ENCODE peak calls at places on chromosomes 13 and 19, in seven cellular contexts. N, T, L, E, O, Q and I are unnamed samples.
A peak's percentile ranks its signal among the peaks of the same experiment; 100 is the strongest.

GRCh38 chr13:95463516-95463915 is 89.0 kb upstream of the CLDN10 start:
- DNase-seq in Q (no peak), E (no peak), T (no peak), N (no peak), L (no peak), O (no peak), I (no peak)

GRCh38 chr13:113457510-113457909 is 4.2 kb upstream of the ADPRHL1 start:
- DNase-seq in O (no peak), T (no peak), Q (no peak), E (no peak), L (no peak), N (no peak), I (no peak)

GRCh38 chr13:71260246-71260645 is 606.8 kb downstream of the DACH1 start:
- DNase-seq in Q (no peak), T (no peak), E (no peak), N (no peak), L (no peak), O (no peak), I (no peak)

GRCh38 chr19:8065489-8066261 is 13.1 kb downstream of the CCL25 start:
- DNase-seq in N (no peak), O (no peak), T (no peak), Q (no peak), L (no peak), E (no peak), I (no peak)

GRCh38 chr13:110965038-110965754 is 50.3 kb upstream of the ANKRD10 start:
- DNase-seq in N (no peak), L (no peak), E (peak; percentile 83), Q (no peak), T (peak; percentile 22), O (no peak), I (no peak)

GRCh38 chr19:10230904-10231623 is at the start of gene S1PR2:
- DNase-seq in O (peak; percentile 66), L (peak; percentile 59), N (peak; percentile 86), Q (peak; percentile 89), T (peak; percentile 71), E (peak; percentile 60), I (peak; percentile 16)

GRCh38 chr19:3515891-3516422 is 9.8 kb downstream of the FZR1 start:
- DNase-seq in Q (no peak), E (peak; percentile 60), T (no peak), L (no peak), N (no peak), O (no peak), I (no peak)

GRCh38 chr13:75365724-75366173 is 116.2 kb downstream of the TBC1D4 start:
- DNase-seq in Q (peak; percentile 35), O (no peak), E (peak; percentile 96), N (no peak), T (no peak), L (no peak), I (no peak)

GRCh38 chr19:40283414-40284250 is 1.5 kb downstream of the AKT2 start:
- DNase-seq in L (no peak), E (no peak), Q (no peak), O (no peak), T (peak; percentile 64), N (no peak), I (no peak)

GRCh38 chr19:40280608-40281221 is 4.4 kb downstream of the AKT2 start:
- DNase-seq in E (no peak), Q (peak; percentile 57), L (no peak), T (no peak), N (no peak), O (no peak), I (no peak)

GRCh38 chr19:40281381-40282208 is 3.5 kb downstream of the AKT2 start:
- DNase-seq in N (no peak), O (no peak), Q (no peak), E (no peak), L (no peak), T (no peak), I (no peak)

GRCh38 chr19:40282920-40283319 is 2.2 kb downstream of the AKT2 start:
- DNase-seq in E (peak; percentile 23), O (no peak), N (no peak), T (no peak), L (no peak), Q (no peak), I (no peak)

DNA sequence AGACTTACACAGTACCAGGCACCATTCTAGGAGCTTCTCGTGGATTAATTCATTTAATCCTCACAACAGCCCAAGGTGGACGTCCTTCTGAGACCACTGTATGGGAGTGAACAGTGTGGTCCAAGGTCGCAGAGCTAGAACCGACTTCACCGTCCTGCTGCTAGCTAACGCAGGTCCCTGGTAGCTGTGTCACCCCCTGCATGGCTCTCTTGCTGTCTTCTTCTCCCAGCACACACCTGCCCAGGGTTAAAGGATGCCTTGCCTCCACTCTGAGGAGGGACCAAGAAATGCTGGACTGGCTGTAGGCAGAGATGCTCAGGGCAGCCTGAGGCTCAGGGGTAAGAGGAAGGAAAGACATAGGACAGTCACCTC is 3.0 kb downstream of the AKT2 start:
- DNase-seq in O (no peak), E (no peak), L (no peak), N (no peak), T (no peak), Q (no peak), I (no peak)
- H3K27ac ChIP-seq in O (no peak overlapping the region), E (no peak overlapping the region), L (no peak overlapping the region), N (peak overlapping the region; percentile 86), T (no peak overlapping the region), Q (no peak overlapping the region), I (no peak overlapping the region)

GRCh38 chr19:29672319-29672932 is 7.2 kb downstream of the PLEKHF1 start:
- DNase-seq in N (no peak), T (no peak), Q (no peak), L (no peak), E (no peak), O (no peak), I (no peak)

GRCh38 chr19:29668746-29669609 is 3.7 kb downstream of the PLEKHF1 start:
- DNase-seq in E (no peak), N (no peak), L (no peak), T (no peak), Q (no peak), O (no peak), I (no peak)

GRCh38 chr19:29667941-29668340 is 2.7 kb downstream of the PLEKHF1 start:
- DNase-seq in L (peak; percentile 58), E (no peak), O (peak; percentile 40), Q (no peak), T (no peak), N (no peak), I (no peak)

GRCh38 chr19:29671393-29672076 is 6.3 kb downstream of the PLEKHF1 start:
- DNase-seq in T (no peak), Q (no peak), N (peak; percentile 55), O (peak; percentile 73), E (peak; percentile 64), L (peak; percentile 89), I (no peak)

DNA sequence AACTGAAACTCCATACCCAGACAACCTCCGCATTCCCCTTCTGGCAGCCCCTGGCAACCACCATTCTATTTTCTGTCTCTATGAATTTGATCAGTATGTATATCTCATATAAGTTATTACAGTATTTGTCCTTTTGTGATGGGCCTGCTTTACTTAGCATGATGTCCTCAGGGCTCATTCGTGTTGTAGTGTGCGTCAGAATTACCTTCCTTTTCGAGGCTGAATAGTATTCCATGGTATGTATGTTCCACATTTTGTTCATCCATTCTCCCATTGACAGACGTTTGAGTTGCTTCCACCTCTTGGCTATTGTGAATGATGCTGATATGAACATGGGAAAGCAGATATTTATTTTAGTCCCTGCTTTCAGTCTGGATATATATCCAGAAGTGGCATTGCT is 5.0 kb downstream of the PLEKHF1 start:
- DNase-seq in O (no peak), E (no peak), L (no peak), Q (no peak), N (no peak), T (no peak), I (no peak)
- H3K27ac ChIP-seq in O (no peak overlapping the region), E (no peak overlapping the region), L (peak overlapping the region; percentile 85), Q (no peak overlapping the region), N (peak overlapping the region; percentile 65), T (no peak overlapping the region), I (no peak overlapping the region)

DNA sequence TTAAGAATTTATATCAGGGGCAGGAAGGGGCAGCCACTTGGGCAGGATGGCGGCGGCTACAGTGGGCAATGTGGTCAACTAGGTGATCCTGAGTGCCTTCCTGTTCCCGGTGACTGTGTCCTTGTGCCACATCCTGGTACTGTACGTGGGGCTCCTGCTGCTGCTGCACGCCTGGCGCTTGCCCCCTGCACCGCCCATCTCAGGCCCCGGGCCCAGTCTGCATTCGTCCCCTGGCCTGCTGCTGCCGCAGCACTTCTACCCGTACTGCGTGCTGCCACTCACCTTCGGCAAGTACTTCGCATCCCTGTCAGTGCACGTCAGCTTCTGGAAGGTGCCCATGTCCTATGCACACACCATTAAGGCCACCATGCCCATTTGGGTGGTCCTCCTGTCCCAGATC is 40.1 kb downstream of the IFT88 start:
- DNase-seq in O (no peak), E (no peak), N (no peak), L (no peak), Q (no peak), T (no peak), I (no peak)
- H3K27ac ChIP-seq in O (no peak overlapping the region), E (no peak overlapping the region), N (no peak overlapping the region), L (no peak overlapping the region), Q (no peak overlapping the region), T (no peak overlapping the region), I (no peak overlapping the region)

GRCh38 chr19:50434525-50434924 is 1.8 kb downstream of the MYBPC2 start:
- DNase-seq in T (no peak), E (no peak), N (no peak), Q (no peak), L (no peak), O (no peak), I (no peak)

GRCh38 chr19:50435221-50435620 is 2.5 kb downstream of the MYBPC2 start:
- DNase-seq in O (no peak), N (no peak), T (no peak), E (no peak), Q (no peak), L (no peak), I (no peak)

GRCh38 chr19:50432658-50433057 is at the start of gene MYBPC2:
- DNase-seq in L (no peak), T (peak; percentile 20), N (no peak), O (no peak), Q (no peak), E (no peak), I (no peak)

GRCh38 chr19:50432221-50432626 is 468 bp upstream of the MYBPC2 start:
- DNase-seq in E (peak; percentile 10), T (no peak), O (no peak), Q (peak; percentile 46), N (no peak), L (no peak), I (no peak)

DNA sequence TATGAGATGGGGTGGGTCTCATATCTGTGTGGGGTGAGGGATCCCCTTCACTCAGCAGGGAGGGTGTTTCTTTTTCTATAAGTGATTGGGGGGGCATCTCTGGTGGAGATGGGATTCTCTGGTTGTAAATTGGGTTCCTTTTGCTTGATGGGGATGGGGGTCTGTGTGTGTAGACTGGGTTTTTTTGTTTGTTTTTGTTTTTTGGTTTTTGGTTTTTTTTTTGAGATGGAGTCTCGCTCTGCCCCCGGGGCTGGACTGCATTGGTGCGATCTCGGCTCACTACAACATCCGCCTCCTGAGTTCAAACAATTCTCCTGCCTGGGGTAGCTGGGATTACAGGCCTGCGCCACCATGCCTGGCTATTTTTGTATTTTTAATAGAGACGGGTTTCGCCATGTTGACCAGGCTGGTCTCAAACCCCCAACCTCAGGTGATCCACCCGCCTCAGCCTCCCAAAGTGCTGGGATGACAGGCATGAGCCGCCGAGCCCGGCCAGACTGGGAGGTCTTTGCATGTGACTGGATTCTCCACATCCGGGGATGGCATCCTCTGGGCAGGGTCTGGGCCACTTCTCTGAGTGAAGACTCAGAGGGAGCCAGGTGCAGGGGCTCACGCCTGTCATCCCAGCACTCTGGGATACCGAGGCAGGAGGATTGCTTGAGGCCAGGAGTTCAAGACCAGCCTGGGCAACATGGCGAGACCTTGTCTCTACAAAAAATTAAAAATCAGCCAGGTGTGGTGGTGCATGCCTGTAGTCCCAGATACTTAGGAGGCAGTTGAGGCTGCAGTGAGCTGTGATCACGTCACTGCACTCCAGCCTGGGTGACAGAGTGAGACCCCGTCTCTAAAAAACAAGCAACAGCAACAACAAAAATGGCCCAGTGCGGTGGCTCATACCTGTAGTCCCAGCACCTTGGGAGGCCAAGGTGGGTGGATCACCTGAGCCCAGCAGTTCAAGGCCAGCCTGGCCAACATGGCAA is 799 bp downstream of the MYBPC2 start:
- DNase-seq in Q (no peak), T (no peak), L (no peak), N (no peak), O (no peak), E (no peak), I (no peak)
- H3K27ac ChIP-seq in Q (no peak overlapping the region), T (no peak overlapping the region), L (no peak overlapping the region), N (no peak overlapping the region), O (no peak overlapping the region), E (no peak overlapping the region), I (no peak overlapping the region)